ENCODE peak calls at places on chromosome 6, in six cellular contexts. B, E, R, O, V and G are unnamed samples.

GRCh38 chr6:81561731-81562130 is 190.8 kb downstream of the TENT5A start:
- DNase-seq in R (no peak), V (no peak), E (no peak), O (no peak), B (no peak), G (peak; percentile 3)

GRCh38 chr6:39876111-39876510 is 58.2 kb downstream of the MOCS1 start:
- DNase-seq in R (no peak), E (no peak), O (no peak), B (no peak), V (no peak), G (no peak)

GRCh38 chr6:158972241-158973233 is 27.5 kb downstream of the RSPH3 start:
- DNase-seq in E (peak; percentile 11), V (no peak), O (no peak), R (no peak), B (peak; percentile 51), G (peak; percentile 70)

GRCh38 chr6:106997392-106998257 is 23.1 kb upstream of the CD24 start:
- DNase-seq in O (peak; percentile 73), R (no peak), V (no peak), E (peak; percentile 23), B (peak; percentile 73), G (peak; percentile 52)

GRCh38 chr6:144158133-144158532 is 7.8 kb downstream of the STX11 start:
- DNase-seq in V (no peak), R (no peak), E (peak; percentile 29), B (peak; percentile 67), O (no peak), G (peak; percentile 79)

GRCh38 chr6:30462482-30462881 is 26.8 kb upstream of the HLA-E start:
- DNase-seq in R (no peak), V (no peak), B (no peak), O (no peak), E (no peak), G (no peak)

GRCh38 chr6:162770136-162770535 is 42.4 kb downstream of the PACRG start:
- DNase-seq in E (no peak), V (no peak), R (no peak), B (no peak), O (no peak), G (no peak)

GRCh38 chr6:81808834-81809598 is 56.5 kb upstream of the TENT5A start:
- DNase-seq in E (no peak), V (peak; percentile 71), R (no peak), O (no peak), B (no peak), G (no peak)

GRCh38 chr6:97032950-97033349 is 108.4 kb downstream of the KLHL32 start:
- DNase-seq in E (no peak), B (no peak), R (no peak), O (no peak), V (no peak), G (no peak)

GRCh38 chr6:125670586-125670985 is 78.8 kb upstream of the HEY2 start:
- DNase-seq in E (no peak), R (no peak), B (no peak), O (no peak), V (peak; percentile 34), G (peak; percentile 20)

GRCh38 chr6:164346631-164347030 is 932.1 kb downstream of the QKI start:
- DNase-seq in E (no peak), V (no peak), R (no peak), B (no peak), O (no peak), G (no peak)

GRCh38 chr6:169604076-169604475 is 97.8 kb downstream of the WDR27 start:
- DNase-seq in R (no peak), E (no peak), O (no peak), B (no peak), V (no peak), G (no peak)

GRCh38 chr6:158854214-158855101 is 35.3 kb upstream of the EZR start:
- DNase-seq in E (no peak), R (no peak), O (no peak), B (no peak), V (no peak), G (peak; percentile 41)

GRCh38 chr6:2875840-2876207 is 27.3 kb downstream of the SERPINB9 start:
- DNase-seq in O (peak; percentile 22), B (no peak), R (no peak), V (no peak), E (no peak), G (peak; percentile 21)

GRCh38 chr6:4660377-4661321 is 115.6 kb upstream of the CDYL start:
- DNase-seq in E (no peak), R (no peak), V (peak; percentile 88), O (no peak), B (no peak), G (no peak)

GRCh38 chr6:157825243-157825904 is 2.3 kb downstream of the SNX9 start:
- DNase-seq in B (no peak), E (no peak), V (no peak), R (no peak), O (no peak), G (peak; percentile 34)

GRCh38 chr6:75098709-75099108 is 107.1 kb downstream of the COL12A1 start:
- DNase-seq in B (peak; percentile 80), O (no peak), V (no peak), E (peak; percentile 92), R (no peak), G (peak; percentile 97)

GRCh38 chr6:12271594-12271993 is 18.6 kb upstream of the EDN1 start:
- DNase-seq in R (no peak), V (no peak), O (no peak), E (no peak), B (no peak), G (no peak)

GRCh38 chr6:7697820-7698623 is 27.9 kb upstream of the BMP6 start:
- DNase-seq in B (peak; percentile 13), O (no peak), V (no peak), R (no peak), E (peak; percentile 78), G (peak; percentile 91)

GRCh38 chr6:136607204-136607931 is 57.1 kb upstream of the MAP7 start:
- DNase-seq in B (no peak), O (no peak), R (no peak), E (no peak), V (no peak), G (no peak)

GRCh38 chr6:11785449-11785951 is 6.9 kb upstream of the ADTRP start:
- DNase-seq in R (no peak), E (no peak), B (no peak), V (no peak), O (no peak), G (no peak)

GRCh38 chr6:41546475-41546865 is 289 bp downstream of the FOXP4 start:
- DNase-seq in O (no peak), V (no peak), R (no peak), B (no peak), E (no peak), G (no peak)

GRCh38 chr6:45556828-45557227 is 179.1 kb upstream of the SUPT3H start:
- DNase-seq in R (no peak), E (no peak), O (no peak), V (no peak), B (no peak), G (no peak)

GRCh38 chr6:113495521-113495920 is 361.6 kb upstream of the MARCKS start:
- DNase-seq in E (peak; percentile 20), R (no peak), B (no peak), V (no peak), O (no peak), G (peak; percentile 77)

GRCh38 chr6:45473121-45473967 is 95.6 kb upstream of the SUPT3H start:
- DNase-seq in R (no peak), O (no peak), B (no peak), E (no peak), V (no peak), G (no peak)

GRCh38 chr6:116458264-116458663 is 2.9 kb upstream of the CALHM6 start:
- DNase-seq in V (no peak), E (no peak), B (no peak), R (no peak), O (no peak), G (no peak)

GRCh38 chr6:47817749-47818148 is 35.9 kb downstream of the OPN5 start:
- DNase-seq in R (no peak), B (no peak), E (no peak), V (no peak), O (no peak), G (no peak)

GRCh38 chr6:112049051-112049799 is 4.7 kb upstream of the CCN6 start:
- DNase-seq in V (no peak), O (no peak), E (no peak), R (no peak), B (no peak), G (no peak)

GRCh38 chr6:139020689-139021088 is 7.9 kb upstream of the ABRACL start:
- DNase-seq in V (no peak), E (no peak), O (no peak), R (no peak), B (no peak), G (no peak)

GRCh38 chr6:87029711-87030314 is 65.1 kb downstream of the CGA start:
- DNase-seq in O (no peak), E (peak; percentile 26), B (peak; percentile 33), V (no peak), R (no peak), G (peak; percentile 69)

GRCh38 chr6:155599571-155599970 is 143.9 kb upstream of the NOX3 start:
- DNase-seq in O (peak; percentile 29), E (no peak), V (no peak), R (no peak), B (no peak), G (no peak)

GRCh38 chr6:12113190-12113578 is 101.1 kb downstream of the HIVEP1 start:
- DNase-seq in O (no peak), R (no peak), B (peak; percentile 59), V (no peak), E (peak; percentile 16), G (peak; percentile 90)

GRCh38 chr6:138307352-138307751 is 70.4 kb upstream of the SMIM28 start:
- DNase-seq in O (no peak), B (no peak), R (no peak), V (no peak), E (no peak), G (no peak)

GRCh38 chr6:42454428-42454791 is 2.7 kb upstream of the TRERF1 start:
- DNase-seq in O (peak; percentile 40), E (no peak), R (no peak), V (peak; percentile 85), B (no peak), G (no peak)

GRCh38 chr6:156351346-156351966 is 425.7 kb upstream of the ARID1B start:
- DNase-seq in E (no peak), R (no peak), V (no peak), B (no peak), O (no peak), G (no peak)

GRCh38 chr6:124928831-124929230 is 33.4 kb upstream of the RNF217 start:
- DNase-seq in B (no peak), O (no peak), E (no peak), R (no peak), V (no peak), G (peak; percentile 20)

GRCh38 chr6:14211596-14211961 is 94.0 kb downstream of the CD83 start:
- DNase-seq in R (no peak), E (no peak), B (peak; percentile 19), O (peak; percentile 51), V (peak; percentile 78), G (no peak)

GRCh38 chr6:72950114-72950860 is 275.0 kb downstream of the KHDC1L start:
- DNase-seq in O (no peak), V (no peak), B (peak; percentile 34), R (no peak), E (peak; percentile 59), G (peak; percentile 64)